ENCODE peak calls at places on chromosome 15, in nine cellular contexts. One of them, this sample, is unnamed.

GRCh38 chr15:73905224-73905827 is 20.9 kb upstream of the LOXL1 start:
- DNase-seq in dorsolateral prefrontal cortex: no peak
- DNase-seq in CD4-positive, CD25-positive, alpha-beta regulatory T cell: no peak
- DNase-seq in A549: no peak
- DNase-seq in CD8-positive, alpha-beta memory T cell: no peak
- DNase-seq in psoas muscle: no peak
- DNase-seq in MM.1S: no peak
- DNase-seq in hepatocyte: no peak
- DNase-seq in lung: no peak
- DNase-seq in this sample: no peak

GRCh38 chr15:53658827-53659226 is 100.6 kb downstream of the WDR72 start:
- DNase-seq in hepatocyte: no peak
- DNase-seq in lung: no peak
- DNase-seq in A549: no peak
- DNase-seq in CD4-positive, CD25-positive, alpha-beta regulatory T cell: no peak
- DNase-seq in psoas muscle: no peak
- DNase-seq in dorsolateral prefrontal cortex: no peak
- DNase-seq in MM.1S: no peak
- DNase-seq in CD8-positive, alpha-beta memory T cell: no peak
- DNase-seq in this sample: no peak

GRCh38 chr15:41284425-41285177 is 47.8 kb downstream of the OIP5 start:
- DNase-seq in psoas muscle: no peak
- DNase-seq in dorsolateral prefrontal cortex: no peak
- DNase-seq in CD8-positive, alpha-beta memory T cell: no peak
- DNase-seq in hepatocyte: peak; percentile 43
- DNase-seq in CD4-positive, CD25-positive, alpha-beta regulatory T cell: peak; percentile 81
- DNase-seq in A549: peak; percentile 7
- DNase-seq in MM.1S: peak; percentile 10
- DNase-seq in lung: no peak
- DNase-seq in this sample: no peak

GRCh38 chr15:45802140-45802539 is 167.3 kb downstream of the SQOR start:
- DNase-seq in psoas muscle: no peak
- DNase-seq in MM.1S: no peak
- DNase-seq in hepatocyte: no peak
- DNase-seq in CD4-positive, CD25-positive, alpha-beta regulatory T cell: no peak
- DNase-seq in A549: no peak
- DNase-seq in lung: no peak
- DNase-seq in dorsolateral prefrontal cortex: no peak
- DNase-seq in CD8-positive, alpha-beta memory T cell: no peak
- DNase-seq in this sample: no peak

GRCh38 chr15:51842852-51843737 is 13.6 kb downstream of the TMOD3 start:
- DNase-seq in hepatocyte: peak; percentile 41
- DNase-seq in A549: no peak
- DNase-seq in dorsolateral prefrontal cortex: no peak
- DNase-seq in psoas muscle: no peak
- DNase-seq in CD8-positive, alpha-beta memory T cell: no peak
- DNase-seq in lung: no peak
- DNase-seq in MM.1S: no peak
- DNase-seq in CD4-positive, CD25-positive, alpha-beta regulatory T cell: no peak
- DNase-seq in this sample: no peak

GRCh38 chr15:96123630-96124187 is 206.8 kb upstream of the NR2F2 start:
- DNase-seq in lung: no peak
- DNase-seq in CD8-positive, alpha-beta memory T cell: no peak
- DNase-seq in MM.1S: no peak
- DNase-seq in hepatocyte: peak; percentile 23
- DNase-seq in dorsolateral prefrontal cortex: no peak
- DNase-seq in CD4-positive, CD25-positive, alpha-beta regulatory T cell: no peak
- DNase-seq in A549: no peak
- DNase-seq in psoas muscle: no peak
- DNase-seq in this sample: no peak

GRCh38 chr15:69116391-69116790 is 44.0 kb upstream of the GLCE start:
- DNase-seq in CD4-positive, CD25-positive, alpha-beta regulatory T cell: no peak
- DNase-seq in A549: no peak
- DNase-seq in dorsolateral prefrontal cortex: no peak
- DNase-seq in hepatocyte: no peak
- DNase-seq in MM.1S: no peak
- DNase-seq in CD8-positive, alpha-beta memory T cell: no peak
- DNase-seq in lung: no peak
- DNase-seq in psoas muscle: no peak
- DNase-seq in this sample: no peak

GRCh38 chr15:88894348-88894818 is 961 bp downstream of the HAPLN3 start:
- DNase-seq in CD8-positive, alpha-beta memory T cell: peak; percentile 75
- DNase-seq in MM.1S: peak; percentile 80
- DNase-seq in psoas muscle: peak; percentile 83
- DNase-seq in dorsolateral prefrontal cortex: no peak
- DNase-seq in lung: peak; percentile 73
- DNase-seq in CD4-positive, CD25-positive, alpha-beta regulatory T cell: peak; percentile 90
- DNase-seq in hepatocyte: peak; percentile 85
- DNase-seq in A549: peak; percentile 96
- DNase-seq in this sample: peak; percentile 85

GRCh38 chr15:92166751-92167412 is 226.8 kb upstream of the ST8SIA2 start:
- DNase-seq in CD8-positive, alpha-beta memory T cell: no peak
- DNase-seq in A549: no peak
- DNase-seq in CD4-positive, CD25-positive, alpha-beta regulatory T cell: no peak
- DNase-seq in MM.1S: no peak
- DNase-seq in dorsolateral prefrontal cortex: no peak
- DNase-seq in psoas muscle: no peak
- DNase-seq in hepatocyte: peak; percentile 22
- DNase-seq in lung: no peak
- DNase-seq in this sample: no peak

GRCh38 chr15:30041868-30042267 is 40.9 kb upstream of the GOLGA8J start:
- DNase-seq in CD4-positive, CD25-positive, alpha-beta regulatory T cell: no peak
- DNase-seq in lung: no peak
- DNase-seq in CD8-positive, alpha-beta memory T cell: no peak
- DNase-seq in MM.1S: no peak
- DNase-seq in hepatocyte: no peak
- DNase-seq in dorsolateral prefrontal cortex: no peak
- DNase-seq in psoas muscle: no peak
- DNase-seq in A549: no peak
- DNase-seq in this sample: no peak

GRCh38 chr15:72796515-72797337 is 13.2 kb upstream of the ADPGK start:
- DNase-seq in CD8-positive, alpha-beta memory T cell: peak; percentile 28
- DNase-seq in psoas muscle: peak; percentile 78
- DNase-seq in A549: peak; percentile 82
- DNase-seq in dorsolateral prefrontal cortex: no peak
- DNase-seq in lung: peak; percentile 33
- DNase-seq in CD4-positive, CD25-positive, alpha-beta regulatory T cell: no peak
- DNase-seq in hepatocyte: peak; percentile 77
- DNase-seq in MM.1S: peak; percentile 55
- DNase-seq in this sample: peak; percentile 75

GRCh38 chr15:80798911-80799310 is 19.7 kb downstream of the CEMIP start:
- DNase-seq in CD8-positive, alpha-beta memory T cell: no peak
- DNase-seq in MM.1S: no peak
- DNase-seq in CD4-positive, CD25-positive, alpha-beta regulatory T cell: no peak
- DNase-seq in hepatocyte: no peak
- DNase-seq in dorsolateral prefrontal cortex: no peak
- DNase-seq in A549: no peak
- DNase-seq in psoas muscle: no peak
- DNase-seq in lung: no peak
- DNase-seq in this sample: no peak

GRCh38 chr15:73946795-73947370 is 20.6 kb downstream of the LOXL1 start:
- DNase-seq in A549: no peak
- DNase-seq in dorsolateral prefrontal cortex: no peak
- DNase-seq in hepatocyte: no peak
- DNase-seq in psoas muscle: peak; percentile 36
- DNase-seq in MM.1S: no peak
- DNase-seq in lung: no peak
- DNase-seq in CD8-positive, alpha-beta memory T cell: no peak
- DNase-seq in CD4-positive, CD25-positive, alpha-beta regulatory T cell: no peak
- DNase-seq in this sample: peak; percentile 51

GRCh38 chr15:73988075-73988969 is 3.8 kb downstream of the STOML1 start:
- DNase-seq in dorsolateral prefrontal cortex: no peak
- DNase-seq in CD4-positive, CD25-positive, alpha-beta regulatory T cell: no peak
- DNase-seq in psoas muscle: no peak
- DNase-seq in hepatocyte: no peak
- DNase-seq in A549: no peak
- DNase-seq in MM.1S: no peak
- DNase-seq in lung: no peak
- DNase-seq in CD8-positive, alpha-beta memory T cell: no peak
- DNase-seq in this sample: peak; percentile 82

GRCh38 chr15:53210653-53211052 is 420.5 kb upstream of the ONECUT1 start:
- DNase-seq in psoas muscle: no peak
- DNase-seq in dorsolateral prefrontal cortex: no peak
- DNase-seq in hepatocyte: no peak
- DNase-seq in A549: no peak
- DNase-seq in lung: no peak
- DNase-seq in CD4-positive, CD25-positive, alpha-beta regulatory T cell: no peak
- DNase-seq in CD8-positive, alpha-beta memory T cell: no peak
- DNase-seq in MM.1S: no peak
- DNase-seq in this sample: no peak

GRCh38 chr15:48695088-48695834 is 49.8 kb upstream of the FBN1 start:
- DNase-seq in A549: no peak
- DNase-seq in MM.1S: no peak
- DNase-seq in psoas muscle: no peak
- DNase-seq in hepatocyte: no peak
- DNase-seq in dorsolateral prefrontal cortex: no peak
- DNase-seq in CD4-positive, CD25-positive, alpha-beta regulatory T cell: no peak
- DNase-seq in lung: no peak
- DNase-seq in CD8-positive, alpha-beta memory T cell: no peak
- DNase-seq in this sample: no peak

GRCh38 chr15:43249699-43250203 is 17.0 kb downstream of the TGM5 start:
- DNase-seq in psoas muscle: no peak
- DNase-seq in A549: no peak
- DNase-seq in CD4-positive, CD25-positive, alpha-beta regulatory T cell: no peak
- DNase-seq in lung: no peak
- DNase-seq in dorsolateral prefrontal cortex: no peak
- DNase-seq in hepatocyte: no peak
- DNase-seq in CD8-positive, alpha-beta memory T cell: no peak
- DNase-seq in MM.1S: no peak
- DNase-seq in this sample: no peak

GRCh38 chr15:31352283-31352880 is 25.7 kb downstream of the KLF13 start:
- DNase-seq in lung: no peak
- DNase-seq in hepatocyte: no peak
- DNase-seq in MM.1S: peak; percentile 76
- DNase-seq in CD8-positive, alpha-beta memory T cell: no peak
- DNase-seq in dorsolateral prefrontal cortex: peak; percentile 55
- DNase-seq in A549: no peak
- DNase-seq in CD4-positive, CD25-positive, alpha-beta regulatory T cell: no peak
- DNase-seq in psoas muscle: peak; percentile 95
- DNase-seq in this sample: peak; percentile 74

GRCh38 chr15:53759333-53759975 is at the start of gene WDR72:
- DNase-seq in MM.1S: peak; percentile 23
- DNase-seq in psoas muscle: no peak
- DNase-seq in A549: no peak
- DNase-seq in CD8-positive, alpha-beta memory T cell: no peak
- DNase-seq in hepatocyte: peak; percentile 62
- DNase-seq in dorsolateral prefrontal cortex: no peak
- DNase-seq in lung: no peak
- DNase-seq in CD4-positive, CD25-positive, alpha-beta regulatory T cell: no peak
- DNase-seq in this sample: peak; percentile 84

GRCh38 chr15:62165029-62165792 is at the start of gene C2CD4B:
- DNase-seq in MM.1S: no peak
- DNase-seq in A549: peak; percentile 17
- DNase-seq in lung: peak; percentile 67
- DNase-seq in psoas muscle: peak; percentile 70
- DNase-seq in dorsolateral prefrontal cortex: no peak
- DNase-seq in hepatocyte: peak; percentile 59
- DNase-seq in CD8-positive, alpha-beta memory T cell: peak; percentile 15
- DNase-seq in CD4-positive, CD25-positive, alpha-beta regulatory T cell: peak; percentile 44
- DNase-seq in this sample: peak; percentile 91
- H3K27ac ChIP-seq in MM.1S: no peak within 1 kb of the TSS
- H3K27ac ChIP-seq in A549: peak within 1 kb of the TSS; percentile 29
- H3K27ac ChIP-seq in lung: peak within 1 kb of the TSS; percentile 77
- H3K27ac ChIP-seq in psoas muscle: peak within 1 kb of the TSS; percentile 44
- H3K27ac ChIP-seq in dorsolateral prefrontal cortex: no peak within 1 kb of the TSS
- H3K27ac ChIP-seq in hepatocyte: no peak within 1 kb of the TSS
- H3K27ac ChIP-seq in CD8-positive, alpha-beta memory T cell: no peak within 1 kb of the TSS
- H3K27ac ChIP-seq in CD4-positive, CD25-positive, alpha-beta regulatory T cell: no peak within 1 kb of the TSS
- H3K27ac ChIP-seq in this sample: peak within 1 kb of the TSS; percentile 36

GRCh38 chr15:40014390-40014789 is 24.6 kb downstream of the SRP14 start:
- DNase-seq in MM.1S: no peak
- DNase-seq in lung: no peak
- DNase-seq in psoas muscle: no peak
- DNase-seq in dorsolateral prefrontal cortex: no peak
- DNase-seq in hepatocyte: no peak
- DNase-seq in CD4-positive, CD25-positive, alpha-beta regulatory T cell: no peak
- DNase-seq in A549: no peak
- DNase-seq in CD8-positive, alpha-beta memory T cell: no peak
- DNase-seq in this sample: no peak
- H3K27ac ChIP-seq in MM.1S: no peak overlapping the region
- H3K27ac ChIP-seq in lung: no peak overlapping the region
- H3K27ac ChIP-seq in psoas muscle: no peak overlapping the region
- H3K27ac ChIP-seq in dorsolateral prefrontal cortex: no peak overlapping the region
- H3K27ac ChIP-seq in hepatocyte: no peak overlapping the region
- H3K27ac ChIP-seq in CD4-positive, CD25-positive, alpha-beta regulatory T cell: no peak overlapping the region
- H3K27ac ChIP-seq in A549: no peak overlapping the region
- H3K27ac ChIP-seq in CD8-positive, alpha-beta memory T cell: no peak overlapping the region
- H3K27ac ChIP-seq in this sample: no peak overlapping the region

GRCh38 chr15:77797270-77797669 is 164.6 kb upstream of the LINGO1 start:
- DNase-seq in A549: no peak
- DNase-seq in CD8-positive, alpha-beta memory T cell: no peak
- DNase-seq in CD4-positive, CD25-positive, alpha-beta regulatory T cell: no peak
- DNase-seq in lung: no peak
- DNase-seq in hepatocyte: no peak
- DNase-seq in dorsolateral prefrontal cortex: no peak
- DNase-seq in MM.1S: peak; percentile 98
- DNase-seq in psoas muscle: no peak
- DNase-seq in this sample: no peak

GRCh38 chr15:77798847-77799246 is 166.1 kb upstream of the LINGO1 start:
- DNase-seq in hepatocyte: no peak
- DNase-seq in MM.1S: no peak
- DNase-seq in CD8-positive, alpha-beta memory T cell: no peak
- DNase-seq in lung: no peak
- DNase-seq in psoas muscle: no peak
- DNase-seq in CD4-positive, CD25-positive, alpha-beta regulatory T cell: no peak
- DNase-seq in dorsolateral prefrontal cortex: no peak
- DNase-seq in A549: no peak
- DNase-seq in this sample: no peak

GRCh38 chr15:77796046-77796729 is 163.5 kb upstream of the LINGO1 start:
- DNase-seq in psoas muscle: no peak
- DNase-seq in A549: no peak
- DNase-seq in hepatocyte: no peak
- DNase-seq in CD8-positive, alpha-beta memory T cell: no peak
- DNase-seq in MM.1S: no peak
- DNase-seq in lung: no peak
- DNase-seq in CD4-positive, CD25-positive, alpha-beta regulatory T cell: no peak
- DNase-seq in dorsolateral prefrontal cortex: no peak
- DNase-seq in this sample: no peak

GRCh38 chr15:77795446-77795845 is 162.7 kb upstream of the LINGO1 start:
- DNase-seq in MM.1S: no peak
- DNase-seq in CD8-positive, alpha-beta memory T cell: no peak
- DNase-seq in A549: no peak
- DNase-seq in hepatocyte: no peak
- DNase-seq in psoas muscle: no peak
- DNase-seq in CD4-positive, CD25-positive, alpha-beta regulatory T cell: no peak
- DNase-seq in lung: no peak
- DNase-seq in dorsolateral prefrontal cortex: no peak
- DNase-seq in this sample: no peak

GRCh38 chr15:77798151-77798550 is 165.4 kb upstream of the LINGO1 start:
- DNase-seq in MM.1S: no peak
- DNase-seq in dorsolateral prefrontal cortex: no peak
- DNase-seq in A549: no peak
- DNase-seq in psoas muscle: no peak
- DNase-seq in CD4-positive, CD25-positive, alpha-beta regulatory T cell: no peak
- DNase-seq in lung: no peak
- DNase-seq in hepatocyte: no peak
- DNase-seq in CD8-positive, alpha-beta memory T cell: no peak
- DNase-seq in this sample: no peak
- H3K27ac ChIP-seq in MM.1S: peak overlapping the region; percentile 96
- H3K27ac ChIP-seq in dorsolateral prefrontal cortex: peak overlapping the region; percentile 6
- H3K27ac ChIP-seq in A549: no peak overlapping the region
- H3K27ac ChIP-seq in psoas muscle: no peak overlapping the region
- H3K27ac ChIP-seq in CD4-positive, CD25-positive, alpha-beta regulatory T cell: no peak overlapping the region
- H3K27ac ChIP-seq in lung: no peak overlapping the region
- H3K27ac ChIP-seq in hepatocyte: no peak overlapping the region
- H3K27ac ChIP-seq in CD8-positive, alpha-beta memory T cell: no peak overlapping the region
- H3K27ac ChIP-seq in this sample: no peak overlapping the region

GRCh38 chr15:99128411-99128810 is 23.5 kb downstream of the SYNM start:
- DNase-seq in lung: no peak
- DNase-seq in MM.1S: no peak
- DNase-seq in A549: no peak
- DNase-seq in CD8-positive, alpha-beta memory T cell: no peak
- DNase-seq in hepatocyte: no peak
- DNase-seq in dorsolateral prefrontal cortex: no peak
- DNase-seq in psoas muscle: peak; percentile 28
- DNase-seq in CD4-positive, CD25-positive, alpha-beta regulatory T cell: no peak
- DNase-seq in this sample: peak; percentile 48
- H3K27ac ChIP-seq in lung: no peak overlapping the region
- H3K27ac ChIP-seq in MM.1S: no peak overlapping the region
- H3K27ac ChIP-seq in A549: no peak overlapping the region
- H3K27ac ChIP-seq in CD8-positive, alpha-beta memory T cell: no peak overlapping the region
- H3K27ac ChIP-seq in hepatocyte: no peak overlapping the region
- H3K27ac ChIP-seq in dorsolateral prefrontal cortex: no peak overlapping the region
- H3K27ac ChIP-seq in psoas muscle: peak overlapping the region; percentile 96
- H3K27ac ChIP-seq in CD4-positive, CD25-positive, alpha-beta regulatory T cell: no peak overlapping the region
- H3K27ac ChIP-seq in this sample: no peak overlapping the region